ENCODE peak calls at places on chromosomes 13 and 19, in four cellular contexts. P is stimulated activated CD4-positive, alpha-beta T cell treated with anti-CD3 and anti-CD28 coated beads, Interleukin-4, amount 100 ng/mL, for 4 hours; J is stimulated activated CD8-positive, alpha-beta memory T cell treated with anti-CD3 and anti-CD28 coated beads, Interleukin-7, amount 100 ng/mL, for 1 hour; C is HS-5. Q is an unnamed sample.

GRCh38 chr13:21055016-21055415 is 6.4 kb downstream of the LATS2 start:
- DNase-seq in P (no peak), J (no peak), C (no peak), Q (no peak)

GRCh38 chr19:46372901-46373572 is 26.1 kb downstream of the PPP5C start:
- DNase-seq in P (no peak), J (no peak), C (no peak), Q (no peak)

GRCh38 chr13:26423634-26424033 is 133.8 kb upstream of the WASF3 start:
- DNase-seq in P (no peak), J (no peak), C (no peak), Q (no peak)

GRCh38 chr13:81929988-81930387 is 1589.1 kb upstream of the SPRY2 start:
- DNase-seq in P (no peak), J (no peak), C (peak; percentile 2), Q (no peak)

GRCh38 chr13:32256243-32256642 is 58.9 kb downstream of the ZAR1L start:
- DNase-seq in P (no peak), J (no peak), C (no peak), Q (no peak)

GRCh38 chr13:92827503-92827902 is 399.1 kb upstream of the GPC6 start:
- DNase-seq in P (no peak), J (no peak), C (no peak), Q (no peak)

GRCh38 chr19:6580313-6580712 is 10.6 kb downstream of the CD70 start:
- DNase-seq in P (no peak), J (no peak), C (peak; percentile 68), Q (no peak)

GRCh38 chr19:35117017-35117570 is 1.5 kb downstream of the FXYD3 start:
- DNase-seq in P (no peak), J (no peak), C (no peak), Q (no peak)

GRCh38 chr13:84358601-84359000 is 476.3 kb upstream of the SLITRK1 start:
- DNase-seq in P (no peak), J (no peak), C (no peak), Q (no peak)

GRCh38 chr19:12884926-12885748 is 1.9 kb downstream of the KLF1 start:
- DNase-seq in P (peak; percentile 89), J (peak; percentile 45), C (no peak), Q (peak; percentile 84)